ENCODE peak calls at places on chromosomes 1 and 21, in five cellular contexts. C is psoas muscle; W is CD4-positive, alpha-beta T cell; A is neural progenitor cell; P is kidney. S is an unnamed sample.

GRCh38 chr1:228304766-228305395 is 97.0 kb downstream of the OBSCN start:
- DNase-seq in C (no peak), W (no peak), A (no peak), P (no peak), S (no peak)

GRCh38 chr1:198713081-198713480 is 74.2 kb downstream of the PTPRC start:
- DNase-seq in C (no peak), W (no peak), A (no peak), P (no peak), S (no peak)

GRCh38 chr1:167789501-167789900 is 67.7 kb downstream of the MPZL1 start:
- DNase-seq in C (no peak), W (no peak), A (no peak), P (no peak), S (no peak)

GRCh38 chr1:172837816-172838680 is 179.1 kb downstream of the FASLG start:
- DNase-seq in C (no peak), W (no peak), A (no peak), P (no peak), S (no peak)

GRCh38 chr1:223017291-223017690 is 125.8 kb downstream of the TLR5 start:
- DNase-seq in C (no peak), W (no peak), A (no peak), P (no peak), S (no peak)

GRCh38 chr1:201032408-201032807 is 8.9 kb upstream of the KIF21B start:
- DNase-seq in C (no peak), W (no peak), A (peak; percentile 45), P (peak; percentile 24), S (no peak)

GRCh38 chr1:205441716-205442050 is 14.2 kb downstream of the BLACAT1 start:
- DNase-seq in C (no peak), W (no peak), A (no peak), P (no peak), S (no peak)

GRCh38 chr1:10734900-10735602 is 61.4 kb downstream of the CASZ1 start:
- DNase-seq in C (no peak), W (no peak), A (peak; percentile 84), P (no peak), S (no peak)

GRCh38 chr1:97348599-97349265 is 572.1 kb downstream of the DPYD start:
- DNase-seq in C (no peak), W (no peak), A (no peak), P (no peak), S (no peak)

GRCh38 chr1:30317921-30318320 is 405.5 kb downstream of the MATN1 start:
- DNase-seq in C (no peak), W (no peak), A (no peak), P (no peak), S (no peak)

GRCh38 chr21:46065993-46066842 is 31.7 kb upstream of the COL6A2 start:
- DNase-seq in C (no peak), W (no peak), A (no peak), P (peak; percentile 54), S (no peak)

GRCh38 chr1:86149591-86149990 is 7.0 kb downstream of the COL24A1 start:
- DNase-seq in C (no peak), W (no peak), A (no peak), P (no peak), S (no peak)

GRCh38 chr1:174912243-174912642 is 87.5 kb upstream of the CACYBP start:
- DNase-seq in C (no peak), W (no peak), A (no peak), P (no peak), S (no peak)

GRCh38 chr1:12528021-12528852 is 89.8 kb downstream of the DHRS3 start:
- DNase-seq in C (peak; percentile 68), W (no peak), A (no peak), P (peak; percentile 90), S (peak; percentile 74)

GRCh38 chr1:19071674-19072281 is 115.3 kb upstream of the IFFO2 start:
- DNase-seq in C (no peak), W (no peak), A (no peak), P (no peak), S (no peak)

GRCh38 chr1:153877112-153877511 is 45.7 kb downstream of the GATAD2B start:
- DNase-seq in C (no peak), W (no peak), A (no peak), P (no peak), S (no peak)

GRCh38 chr21:31484219-31484618 is 140.2 kb upstream of the TIAM1 start:
- DNase-seq in C (no peak), W (no peak), A (no peak), P (no peak), S (no peak)

GRCh38 chr1:10117865-10118264 is 85.1 kb downstream of the UBE4B start:
- DNase-seq in C (no peak), W (no peak), A (no peak), P (no peak), S (no peak)

GRCh38 chr1:232678185-232678886 is 48.4 kb upstream of the SIPA1L2 start:
- DNase-seq in C (no peak), W (no peak), A (no peak), P (no peak), S (no peak)

GRCh38 chr1:24557711-24558121 is 1.8 kb downstream of the NCMAP start:
- DNase-seq in C (no peak), W (no peak), A (no peak), P (no peak), S (no peak)

GRCh38 chr1:10228528-10228927 is 18.2 kb downstream of the KIF1B start:
- DNase-seq in C (no peak), W (no peak), A (no peak), P (no peak), S (no peak)

GRCh38 chr1:92211166-92211565 is 6.5 kb upstream of the C1orf146 start:
- DNase-seq in C (no peak), W (no peak), A (no peak), P (no peak), S (no peak)

GRCh38 chr21:35777081-35777480 is 283.2 kb downstream of the SETD4 start:
- DNase-seq in C (no peak), W (no peak), A (no peak), P (no peak), S (no peak)

GRCh38 chr1:245888809-245889208 is 618.3 kb downstream of the SMYD3 start:
- DNase-seq in C (no peak), W (no peak), A (peak; percentile 61), P (no peak), S (no peak)

DNA sequence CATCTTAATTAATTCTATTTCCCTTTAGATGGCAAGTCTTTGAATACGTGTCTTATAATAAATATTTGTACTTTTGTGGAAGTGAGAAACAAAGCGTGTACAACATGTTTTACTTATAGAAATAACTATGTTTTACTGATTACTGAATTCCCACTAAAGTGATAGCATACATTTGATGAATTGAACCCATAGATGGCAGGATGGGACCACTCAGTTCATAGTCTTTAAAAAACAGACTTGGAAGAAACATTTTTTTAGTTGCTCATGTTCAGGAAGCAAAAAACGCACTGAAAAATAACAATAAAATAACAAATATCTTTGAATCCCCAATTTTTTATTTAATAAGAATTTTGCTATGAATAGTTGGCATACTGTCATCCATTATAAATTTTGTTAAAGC is 507.1 kb upstream of the ZRANB2 start:
- DNase-seq in C (no peak), W (no peak), A (peak; percentile 11), P (no peak), S (no peak)
- TF ChIP-seq CTCF in C (no peak), W (no peak), A (peak; percentile 59), P (peak; percentile 19), S (no peak)

GRCh38 chr21:44855572-44855971 is 17.9 kb downstream of the PTTG1IP start:
- DNase-seq in C (peak; percentile 55), W (no peak), A (no peak), P (peak; percentile 51), S (no peak)
- H3K27ac ChIP-seq in C (peak overlapping the region; percentile 64), W (no peak overlapping the region), A (no peak overlapping the region), P (no peak overlapping the region), S (no peak overlapping the region)

GRCh38 chr21:43268086-43268803 is 99.4 kb downstream of the CRYAA start:
- DNase-seq in C (peak; percentile 3), W (no peak), A (no peak), P (peak; percentile 36), S (no peak)

GRCh38 chr21:43269981-43270670 is 101.3 kb downstream of the CRYAA start:
- DNase-seq in C (peak; percentile 11), W (no peak), A (no peak), P (peak; percentile 34), S (no peak)

GRCh38 chr21:43270800-43271261 is 102.0 kb downstream of the CRYAA start:
- DNase-seq in C (peak; percentile 13), W (no peak), A (no peak), P (peak; percentile 66), S (no peak)

GRCh38 chr21:43268804-43269186 is 100.0 kb downstream of the CRYAA start:
- DNase-seq in C (peak; percentile 6), W (no peak), A (no peak), P (peak; percentile 43), S (no peak)

GRCh38 chr21:43269461-43269860 is 100.7 kb downstream of the CRYAA start:
- DNase-seq in C (peak; percentile 7), W (peak; percentile 16), A (peak; percentile 42), P (peak; percentile 62), S (no peak)
- TF ChIP-seq CTCF in C (no peak), W (peak; percentile 46), A (peak; percentile 44), P (no peak), S (no peak)

DNA sequence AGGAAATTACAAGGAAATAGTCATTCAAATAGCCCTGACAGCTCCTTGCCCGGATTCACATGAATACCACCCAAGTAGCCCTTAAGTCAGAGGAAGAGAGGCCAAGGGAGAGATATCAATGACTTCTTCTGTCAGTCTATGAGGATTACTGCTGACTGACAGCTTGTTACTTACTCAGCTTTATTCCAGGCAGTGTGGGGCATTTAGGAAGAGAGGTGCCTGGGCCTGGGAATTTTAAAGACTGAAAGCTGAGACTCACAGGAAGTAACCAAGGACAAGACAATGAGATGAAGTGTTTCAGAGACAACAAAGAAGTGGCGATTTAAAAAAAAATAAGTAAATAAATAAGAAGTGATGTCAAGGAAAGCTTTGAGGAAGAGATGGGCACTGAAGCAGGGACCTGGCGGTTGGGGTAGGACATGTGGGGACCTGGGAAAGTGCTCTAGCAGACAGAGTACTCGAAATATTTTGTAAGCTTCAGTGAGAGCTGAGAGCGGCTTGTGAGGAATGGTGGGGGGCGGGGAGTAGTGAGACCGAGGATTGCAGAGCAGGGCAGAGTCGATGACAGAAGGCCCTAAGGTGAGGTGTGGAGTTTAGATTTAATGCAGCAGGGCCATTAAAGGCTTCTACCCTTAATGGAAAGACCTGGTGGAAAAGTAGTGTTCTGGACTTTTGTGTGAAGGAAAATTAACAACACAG is 58.9 kb downstream of the ST3GAL3 start:
- DNase-seq in C (no peak), W (no peak), A (peak; percentile 85), P (no peak), S (no peak)
- H3K27ac ChIP-seq in C (no peak overlapping the region), W (no peak overlapping the region), A (peak overlapping the region; percentile 96), P (no peak overlapping the region), S (no peak overlapping the region)

GRCh38 chr1:77966291-77966690 is 12.6 kb downstream of the FUBP1 start:
- DNase-seq in C (no peak), W (no peak), A (no peak), P (no peak), S (no peak)
- TF ChIP-seq CTCF in C (no peak), W (no peak), A (no peak), P (no peak), S (no peak)